ENCODE peak calls at places on chromosomes 16 and 17, in eight cellular contexts. W is NCI-H2081; X is heart left ventricle; G is HTR-8/SVneo; J is esophagus squamous epithelium; M is NCI-H187 treated with DMSO at 0.1 percent for 48 hours; N is Right ventricle myocardium superior; E is activated T-helper 1 cell treated with anti-CD3 and anti-CD28 coated beads, Interleukin-12 subunit alpha, Interleukin-12 subunit beta, Interleukin-2, Interleukin-4 antibody, amounts not matched to agents 30 ng/mL and 10 ng/mL and 1 ng/mL, durations not matched to agents 14 hours and 24 hours and 36 hours. L is an unnamed sample.

GRCh38 chr17:62672957-62673356 is 45.5 kb downstream of the MRC2 start:
- DNase-seq in W (no peak), G (no peak), N (no peak), E (no peak), M (no peak), X (no peak), J (no peak), L (no peak)

GRCh38 chr17:17874478-17874877 is 37.7 kb upstream of the SREBF1 start:
- DNase-seq in G (peak), M (no peak), N (no peak), W (no peak), J (no peak), E (no peak), X (peak), L (no peak)

GRCh38 chr16:56637814-56638750 is at the start of gene MT1A:
- DNase-seq in J (no peak), X (peak), N (peak), G (no peak), W (no peak), E (no peak), M (no peak), L (peak)

GRCh38 chr17:8372422-8372821 is 4.1 kb downstream of the KRABD2 start:
- DNase-seq in W (no peak), J (no peak), N (no peak), G (no peak), E (no peak), X (no peak), M (no peak), L (no peak)

GRCh38 chr16:17414421-17414820 is 56.3 kb downstream of the XYLT1 start:
- DNase-seq in M (no peak), X (no peak), G (no peak), W (no peak), J (no peak), E (no peak), N (no peak), L (no peak)

GRCh38 chr17:39027037-39027436 is 59.8 kb upstream of the FBXO47 start:
- DNase-seq in E (no peak), M (no peak), G (peak), X (peak), J (no peak), W (peak), N (peak), L (peak)

GRCh38 chr17:13698832-13699231 is 97.1 kb upstream of the HS3ST3A1 start:
- DNase-seq in G (no peak), E (no peak), J (no peak), W (no peak), X (no peak), N (no peak), M (no peak), L (no peak)

GRCh38 chr17:58416396-58416795 is 938 bp downstream of the RNF43 start:
- DNase-seq in W (no peak), E (no peak), G (no peak), M (no peak), J (no peak), N (no peak), X (no peak), L (no peak)

GRCh38 chr17:32696426-32696825 is 180.5 kb downstream of the MYO1D start:
- DNase-seq in J (no peak), G (no peak), N (no peak), E (no peak), W (no peak), M (no peak), X (no peak), L (no peak)

GRCh38 chr17:62933986-62934385 is 32.0 kb upstream of the TANC2 start:
- DNase-seq in X (no peak), N (no peak), M (no peak), E (no peak), J (no peak), W (peak), G (no peak), L (no peak)

GRCh38 chr17:77737442-77738265 is 220.8 kb upstream of the TNRC6C start:
- DNase-seq in E (no peak), N (no peak), X (peak), G (no peak), M (peak), W (peak), J (no peak), L (no peak)

GRCh38 chr17:77535892-77536291 is 395.1 kb downstream of the SEC14L1 start:
- DNase-seq in M (no peak), J (no peak), X (no peak), W (no peak), E (no peak), G (no peak), N (no peak), L (peak)

GRCh38 chr16:1535391-1536291 is 2.2 kb downstream of the TMEM204 start:
- DNase-seq in G (no peak), N (no peak), E (no peak), X (no peak), W (no peak), M (no peak), J (no peak), L (no peak)

GRCh38 chr16:4511441-4512082 is 27.0 kb downstream of the CDIP1 start:
- DNase-seq in N (peak), J (no peak), W (peak), X (peak), E (no peak), G (peak), M (no peak), L (peak)

GRCh38 chr16:30912794-30913412 is 10.5 kb upstream of the FBXL19 start:
- DNase-seq in E (no peak), G (no peak), X (no peak), J (no peak), N (no peak), M (no peak), W (no peak), L (no peak)

GRCh38 chr17:4631836-4632582 is 9.5 kb downstream of the ALOX15 start:
- DNase-seq in M (no peak), X (no peak), J (no peak), E (no peak), G (no peak), N (no peak), W (no peak), L (no peak)

GRCh38 chr16:85451646-85452363 is 161.3 kb upstream of the GSE1 start:
- DNase-seq in G (no peak), W (peak), M (no peak), X (no peak), E (no peak), N (no peak), J (no peak), L (no peak)

GRCh38 chr16:47571711-47572110 is 110.6 kb downstream of the PHKB start:
- DNase-seq in M (no peak), G (no peak), X (no peak), J (no peak), E (no peak), W (no peak), N (no peak), L (no peak)

GRCh38 chr16:20382202-20382948 is 22.2 kb downstream of the PDILT start:
- DNase-seq in M (no peak), E (no peak), G (no peak), J (no peak), W (no peak), X (no peak), N (no peak), L (no peak)

GRCh38 chr17:72296456-72296855 is 175.6 kb downstream of the SOX9 start:
- DNase-seq in W (no peak), X (no peak), G (no peak), E (no peak), M (no peak), J (no peak), N (no peak), L (no peak)

GRCh38 chr17:54948380-54948779 is 20.1 kb downstream of the COX11 start:
- DNase-seq in J (no peak), X (no peak), G (peak), W (no peak), E (no peak), N (no peak), M (no peak), L (no peak)

GRCh38 chr16:1089822-1090619 is 6.0 kb downstream of the C1QTNF8 start:
- DNase-seq in J (no peak), G (no peak), N (peak), M (no peak), E (no peak), W (no peak), X (peak), L (peak)

GRCh38 chr17:76981545-76982295 is 113.5 kb downstream of the MGAT5B start:
- DNase-seq in X (no peak), M (no peak), J (no peak), N (no peak), G (no peak), E (no peak), W (no peak), L (no peak)

GRCh38 chr16:85916141-85916890 is 17.4 kb downstream of the IRF8 start:
- DNase-seq in E (no peak), J (no peak), X (peak), N (peak), G (no peak), W (no peak), M (no peak), L (peak)

GRCh38 chr16:67449328-67449727 is 18.4 kb downstream of the HSD11B2 start:
- DNase-seq in G (no peak), X (peak), M (no peak), E (no peak), J (no peak), N (peak), W (no peak), L (no peak)

GRCh38 chr16:57679016-57679415 is 10.9 kb downstream of the ADGRG3 start:
- DNase-seq in W (no peak), G (no peak), M (no peak), X (no peak), E (no peak), J (no peak), N (no peak), L (no peak)

GRCh38 chr16:3101841-3102470 is 2.9 kb upstream of the ZSCAN10 start:
- DNase-seq in X (peak), J (no peak), G (no peak), M (peak), E (no peak), W (no peak), N (peak), L (peak)

GRCh38 chr17:17425005-17425404 is 51.8 kb upstream of the MED9 start:
- DNase-seq in N (no peak), W (no peak), G (no peak), M (no peak), X (no peak), E (no peak), J (no peak), L (no peak)

GRCh38 chr17:51016099-51016498 is 104.6 kb downstream of the SPAG9 start:
- DNase-seq in E (no peak), J (no peak), G (no peak), W (peak), N (no peak), M (no peak), X (no peak), L (no peak)

GRCh38 chr16:67961551-67961957 is 6.9 kb downstream of the SLC12A4 start:
- DNase-seq in J (no peak), E (no peak), N (peak), X (peak), M (peak), G (no peak), W (peak), L (no peak)

GRCh38 chr17:81178136-81179091 is 12.4 kb upstream of the AATK start:
- DNase-seq in W (no peak), G (no peak), M (no peak), X (no peak), N (no peak), E (no peak), J (no peak), L (no peak)

GRCh38 chr17:82097919-82098168 is 192 bp downstream of the FASN start:
- DNase-seq in N (no peak), E (no peak), J (no peak), M (no peak), W (no peak), X (no peak), G (no peak), L (no peak)

GRCh38 chr16:73768786-73769203 is 527.8 kb upstream of the PSMD7 start:
- DNase-seq in E (no peak), G (no peak), N (no peak), W (no peak), M (no peak), X (no peak), J (no peak), L (peak)

GRCh38 chr17:37413875-37414519 is 7.3 kb downstream of the TADA2A start:
- DNase-seq in E (no peak), J (no peak), W (no peak), X (no peak), G (no peak), N (no peak), M (no peak), L (no peak)

GRCh38 chr16:88289001-88289400 is 93.8 kb upstream of the ZNF469 start:
- DNase-seq in M (no peak), X (no peak), J (no peak), W (no peak), N (no peak), E (no peak), G (no peak), L (no peak)

GRCh38 chr16:4468972-4469371 is 5.5 kb downstream of the NMRAL1 start:
- DNase-seq in W (no peak), E (no peak), X (no peak), M (no peak), G (no peak), J (no peak), N (no peak), L (no peak)

GRCh38 chr16:35391328-35391727 is 1931.9 kb downstream of the TP53TG3F start:
- DNase-seq in J (no peak), M (no peak), N (no peak), W (peak), X (no peak), E (no peak), G (no peak), L (no peak)

L was measured in aorta.